ENCODE peak calls at places on chromosomes 5 and 9, in eight cellular contexts. I is sigmoid colon, R is esophagus muscularis mucosa, K is endothelial cell of umbilical vein, X is GM23338, T is HCT116, V is stomach, Z is HepG2. L is an unnamed sample.
A peak's percentile ranks its signal among the peaks of the same experiment; 100 is the strongest.

GRCh38 chr5:90802695-90803317 is 244.2 kb downstream of the ADGRV1 start:
- DNase-seq in Z (peak; percentile 25), I (no peak), K (peak; percentile 55), V (peak; percentile 31), X (peak; percentile 88), R (no peak), T (peak; percentile 27), L (peak; percentile 24)

GRCh38 chr5:77621440-77621839 is 17.1 kb downstream of the OTP start:
- DNase-seq in V (no peak), K (no peak), T (no peak), X (no peak), R (no peak), Z (no peak), I (no peak), L (no peak)

GRCh38 chr9:137268538-137269201 is 8.9 kb upstream of the TOR4A start:
- DNase-seq in T (no peak), R (no peak), K (peak; percentile 51), Z (no peak), X (no peak), I (no peak), V (no peak), L (no peak)

GRCh38 chr5:40383719-40384651 is 295.7 kb upstream of the PTGER4 start:
- DNase-seq in V (no peak), K (peak; percentile 15), Z (no peak), X (no peak), R (no peak), T (no peak), I (no peak), L (no peak)

GRCh38 chr5:125058185-125058826 is 311.9 kb upstream of the ZNF608 start:
- DNase-seq in R (no peak), Z (no peak), X (no peak), T (no peak), K (peak; percentile 53), I (no peak), V (no peak), L (no peak)

GRCh38 chr5:132870801-132871200 is 2.7 kb upstream of the LEAP2 start:
- DNase-seq in K (no peak), T (no peak), I (no peak), Z (no peak), X (no peak), R (no peak), V (no peak), L (no peak)

GRCh38 chr5:17381926-17382325 is 116.1 kb upstream of the TAF11L2 start:
- DNase-seq in I (peak; percentile 69), K (no peak), V (no peak), Z (no peak), X (no peak), T (no peak), R (peak; percentile 78), L (no peak)

GRCh38 chr5:1793301-1793740 is 6.3 kb downstream of the MRPL36 start:
- DNase-seq in T (no peak), R (no peak), I (peak; percentile 14), V (no peak), Z (no peak), K (peak; percentile 29), X (no peak), L (no peak)

GRCh38 chr5:150639317-150639738 is 1.1 kb upstream of the SYNPO start:
- DNase-seq in X (no peak), R (no peak), K (peak; percentile 16), T (no peak), V (no peak), I (no peak), Z (no peak), L (no peak)

GRCh38 chr9:28801144-28801799 is 1228.0 kb upstream of the C9orf72 start:
- DNase-seq in V (no peak), I (no peak), K (no peak), R (no peak), Z (no peak), X (no peak), T (no peak), L (no peak)

GRCh38 chr9:123073991-123074422 is 40.5 kb downstream of the GPR21 start:
- DNase-seq in V (no peak), T (no peak), I (no peak), R (no peak), X (no peak), K (peak; percentile 56), Z (no peak), L (no peak)

GRCh38 chr5:146514575-146514974 is 1.4 kb downstream of the GPR151 start:
- DNase-seq in R (no peak), Z (no peak), V (no peak), T (no peak), K (no peak), X (no peak), I (no peak), L (no peak)

GRCh38 chr5:3302228-3302627 is 293.4 kb upstream of the IRX1 start:
- DNase-seq in I (no peak), R (no peak), X (no peak), K (no peak), Z (no peak), V (no peak), T (no peak), L (no peak)

GRCh38 chr9:97830884-97831829 is 21.9 kb upstream of the FOXE1 start:
- DNase-seq in V (no peak), R (no peak), T (no peak), X (peak; percentile 45), K (no peak), I (no peak), Z (peak; percentile 24), L (no peak)

DNA sequence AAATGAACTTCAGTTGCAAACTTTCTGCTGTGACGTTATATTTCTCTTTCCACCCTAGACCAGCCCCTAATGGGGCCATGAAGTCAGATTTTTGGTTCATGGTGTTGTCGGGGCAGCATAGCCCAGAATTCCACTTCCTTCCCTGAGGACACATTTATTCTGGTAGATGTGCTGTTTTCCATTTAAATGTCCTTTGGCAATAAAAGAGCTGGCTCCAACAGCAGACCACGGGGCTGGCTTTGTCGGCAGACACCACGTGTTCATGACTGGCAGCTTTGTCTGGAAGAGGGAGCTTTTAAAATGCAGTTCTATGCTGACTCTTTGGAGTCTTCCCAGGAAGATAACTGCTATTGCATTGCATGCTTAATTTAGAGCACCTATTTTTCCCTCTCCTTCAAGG is 17.6 kb upstream of the LCP2 start:
- DNase-seq in K (no peak), T (no peak), X (no peak), R (no peak), I (peak; percentile 94), V (no peak), Z (no peak), L (no peak)
- TF ChIP-seq POLR2AphosphoS5 in K (no peak), T (no peak), X (no peak), R (peak; percentile 87), I (peak; percentile 64), V (no peak), Z (no peak), L (no peak)

GRCh38 chr5:44614845-44615244 is 193.9 kb upstream of the MRPS30 start:
- DNase-seq in R (no peak), Z (no peak), K (no peak), X (no peak), T (no peak), I (no peak), V (no peak), L (no peak)

DNA sequence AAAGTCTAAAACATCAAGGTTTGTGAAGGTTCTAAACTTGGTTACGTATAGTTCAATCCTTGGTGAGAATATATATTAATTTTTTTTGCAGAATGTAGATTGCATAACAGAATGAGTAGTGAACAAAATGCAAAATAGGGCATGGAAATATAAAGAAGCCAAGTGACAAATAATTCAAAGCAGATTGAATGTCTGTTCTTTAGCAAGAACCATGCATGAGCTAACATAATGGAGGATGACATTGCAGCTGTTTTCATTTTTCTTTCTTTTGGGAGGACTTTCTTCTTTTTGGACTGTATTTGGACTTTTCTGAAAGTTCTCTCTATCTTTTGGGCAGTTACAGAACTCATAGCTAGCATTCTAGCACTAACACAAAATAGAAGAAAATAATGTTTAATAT is 194.8 kb upstream of the MRPS30 start:
- DNase-seq in T (no peak), Z (no peak), I (no peak), K (no peak), X (no peak), R (no peak), V (no peak), L (no peak)
- H3K36me3 ChIP-seq in T (no peaks in the 10 kb centered on the region), Z (no peaks in the 10 kb centered on the region), I (no peaks in the 10 kb centered on the region), K (no peaks in the 10 kb centered on the region), X (no peaks in the 10 kb centered on the region), R (no peaks in the 10 kb centered on the region), V (no peaks in the 10 kb centered on the region), L (no peaks in the 10 kb centered on the region)

GRCh38 chr5:153618307-153618706 is 127.8 kb downstream of the GRIA1 start:
- DNase-seq in R (no peak), T (no peak), I (no peak), Z (no peak), X (no peak), K (no peak), V (no peak), L (no peak)
- TF ChIP-seq POLR2AphosphoS5 in R (no peak), T (no peak), I (no peak), Z (no peak), X (no peak), K (no peak), V (no peak), L (no peak)

DNA sequence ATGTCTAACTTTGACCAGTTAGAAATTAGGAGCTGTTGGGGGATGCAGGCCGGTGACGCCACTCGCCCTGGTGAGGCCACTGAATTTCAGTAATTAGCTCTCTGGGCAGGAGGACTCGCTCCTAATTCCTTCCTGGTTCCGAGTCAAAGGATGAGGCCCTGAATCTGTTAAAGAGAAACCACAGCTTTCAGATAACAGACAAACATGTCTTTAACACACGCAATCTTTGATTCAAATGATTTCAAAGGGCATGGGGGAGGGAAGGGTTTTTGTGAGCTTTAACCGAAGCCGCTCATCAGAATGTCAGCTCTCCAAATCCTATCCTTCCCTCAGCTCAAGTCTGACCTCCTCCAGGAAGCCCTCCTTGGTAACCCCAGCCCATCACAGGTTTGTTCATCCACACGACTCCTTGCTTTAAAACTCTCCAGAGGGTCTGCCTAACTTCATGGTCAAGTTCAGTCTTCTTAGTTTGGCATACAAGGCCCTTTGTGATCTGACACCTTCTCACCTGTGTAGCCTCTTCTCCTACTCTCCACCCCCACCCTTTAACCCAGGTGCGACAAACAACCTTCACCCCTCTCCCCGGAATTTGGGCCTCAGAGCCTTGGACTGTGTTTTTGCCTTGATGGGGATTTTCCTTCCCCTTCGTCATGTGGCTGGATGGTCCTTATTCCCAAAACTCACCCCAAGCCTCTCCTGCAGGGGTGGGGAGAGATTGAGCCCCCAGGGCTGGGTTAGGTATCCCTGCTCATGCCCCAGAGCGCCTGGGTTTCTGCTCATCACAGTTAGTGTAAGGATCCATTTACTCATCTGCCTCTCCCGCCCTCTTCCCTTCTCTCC is 13.6 kb upstream of the PHF19 start:
- DNase-seq in K (no peak), T (no peak), I (peak; percentile 79), Z (no peak), X (no peak), V (no peak), R (no peak), L (no peak)
- H3K36me3 ChIP-seq in K (no peaks in the 10 kb centered on the region), T (no peaks in the 10 kb centered on the region), I (no peaks in the 10 kb centered on the region), Z (no peaks in the 10 kb centered on the region), X (no peaks in the 10 kb centered on the region), V (no peaks in the 10 kb centered on the region), R (no peaks in the 10 kb centered on the region), L (no peaks in the 10 kb centered on the region)

L was measured in Panc1.